ENCODE peak calls at places on chromosomes 2 and 18, in seven cellular contexts. P, R, N, G, Q, V and U are unnamed samples.

GRCh38 chr2:175804130-175804529 is 197.9 kb downstream of the LNPK start:
- DNase-seq in P (no peak), V (no peak), G (no peak), R (no peak), Q (no peak), N (no peak), U (no peak)

GRCh38 chr18:35143615-35144596 is 96.9 kb upstream of the ZNF397 start:
- DNase-seq in P (peak; percentile 61), R (no peak), V (peak; percentile 54), Q (peak; percentile 80), G (peak; percentile 66), N (peak; percentile 74), U (no peak)

GRCh38 chr2:174555998-174556397 is 41.6 kb downstream of the WIPF1 start:
- DNase-seq in N (no peak), V (no peak), G (no peak), R (no peak), P (no peak), Q (no peak), U (no peak)

GRCh38 chr2:187982668-187983067 is 309.0 kb upstream of the GULP1 start:
- DNase-seq in G (peak; percentile 87), P (peak; percentile 92), N (peak; percentile 66), Q (no peak), V (peak; percentile 76), R (no peak), U (peak; percentile 20)

GRCh38 chr18:12295389-12296086 is 12.5 kb upstream of the TUBB6 start:
- DNase-seq in V (peak; percentile 56), N (no peak), P (no peak), R (no peak), Q (peak; percentile 65), G (peak; percentile 72), U (no peak)

GRCh38 chr2:99984781-99985525 is 157.4 kb downstream of the AFF3 start:
- DNase-seq in R (no peak), N (no peak), V (no peak), Q (peak; percentile 44), P (peak; percentile 58), G (peak; percentile 81), U (no peak)

GRCh38 chr2:143132360-143132759 is 3.1 kb downstream of the ARHGAP15 start:
- DNase-seq in N (no peak), P (no peak), R (no peak), G (no peak), V (no peak), Q (no peak), U (no peak)

GRCh38 chr2:14569294-14569693 is 63.2 kb upstream of the LRATD1 start:
- DNase-seq in N (no peak), G (peak; percentile 4), Q (no peak), V (no peak), P (peak; percentile 4), R (no peak), U (no peak)

GRCh38 chr2:37472959-37473358 is 128.5 kb downstream of the QPCT start:
- DNase-seq in P (peak; percentile 64), R (no peak), G (peak; percentile 76), V (peak; percentile 73), Q (peak; percentile 82), N (peak; percentile 55), U (no peak)

GRCh38 chr2:201886504-201886903 is 80.2 kb downstream of the CDK15 start:
- DNase-seq in G (peak; percentile 75), Q (no peak), P (peak; percentile 44), V (peak; percentile 48), N (no peak), R (no peak), U (no peak)

GRCh38 chr2:10993001-10993481 is 81.3 kb downstream of the KCNF1 start:
- DNase-seq in G (no peak), P (peak; percentile 9), R (no peak), Q (no peak), V (no peak), N (no peak), U (no peak)

GRCh38 chr2:12169721-12170120 is 423.3 kb downstream of the LPIN1 start:
- DNase-seq in Q (peak; percentile 76), P (peak; percentile 89), G (peak; percentile 32), V (peak; percentile 92), N (no peak), R (peak; percentile 18), U (peak; percentile 39)

GRCh38 chr2:151438506-151438905 is 28.8 kb downstream of the RIF1 start:
- DNase-seq in R (no peak), V (no peak), N (no peak), Q (no peak), P (no peak), G (no peak), U (no peak)

GRCh38 chr2:204152616-204153015 is 216.1 kb downstream of the ICOS start:
- DNase-seq in R (no peak), P (peak; percentile 3), N (no peak), G (no peak), V (no peak), Q (no peak), U (no peak)

GRCh38 chr2:234980476-234981187 is 28.8 kb downstream of the SH3BP4 start:
- DNase-seq in R (no peak), G (no peak), Q (peak; percentile 98), N (peak; percentile 68), P (peak; percentile 72), V (peak; percentile 37), U (no peak)

GRCh38 chr2:156430236-156430977 is 5.8 kb upstream of the GPD2 start:
- DNase-seq in Q (no peak), P (no peak), V (no peak), G (peak; percentile 40), R (no peak), N (no peak), U (no peak)

GRCh38 chr2:118489712-118490255 is 357.7 kb downstream of the EN1 start:
- DNase-seq in Q (no peak), V (no peak), N (no peak), R (no peak), G (no peak), P (no peak), U (no peak)

GRCh38 chr2:58959996-58960395 is 718.9 kb upstream of the FANCL start:
- DNase-seq in V (no peak), R (no peak), Q (no peak), P (no peak), G (no peak), N (no peak), U (no peak)

GRCh38 chr2:41892486-41892885 is 155.3 kb upstream of the PKDCC start:
- DNase-seq in P (no peak), V (no peak), R (no peak), G (no peak), N (no peak), Q (no peak), U (no peak)

GRCh38 chr2:143683977-143684376 is 554.8 kb downstream of the ARHGAP15 start:
- DNase-seq in V (no peak), G (no peak), P (no peak), Q (no peak), N (no peak), R (no peak), U (no peak)

GRCh38 chr2:225841314-225841713 is 441.8 kb downstream of the NYAP2 start:
- DNase-seq in P (peak; percentile 63), V (no peak), R (no peak), N (peak; percentile 47), Q (no peak), G (peak; percentile 86), U (no peak)

GRCh38 chr2:101858246-101858645 is 133.5 kb upstream of the IL1R2 start:
- DNase-seq in G (no peak), N (no peak), V (no peak), R (no peak), Q (no peak), P (no peak), U (no peak)

GRCh38 chr2:119071476-119071875 is 87.1 kb downstream of the C1QL2 start:
- DNase-seq in Q (no peak), N (no peak), P (no peak), V (no peak), G (no peak), R (no peak), U (no peak)

DNA sequence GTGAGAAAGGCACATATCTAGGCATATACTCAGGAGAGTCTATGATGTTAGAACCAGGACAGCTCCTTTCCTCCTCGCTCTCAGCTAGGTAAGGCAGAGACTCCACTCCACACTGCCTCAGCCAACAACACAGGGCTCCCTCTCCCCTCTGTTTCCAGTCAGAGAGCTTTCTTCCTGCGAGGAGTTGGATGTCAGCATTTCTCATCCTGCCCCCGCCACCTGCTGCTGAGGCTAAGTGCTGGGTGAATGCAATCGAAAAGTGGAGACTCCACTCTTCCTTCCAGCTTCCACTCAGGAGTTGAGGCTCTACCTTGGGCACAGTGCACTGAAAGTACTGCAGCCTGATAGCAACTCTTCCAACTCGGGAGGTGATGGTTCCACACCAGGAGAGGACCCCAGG is 177.2 kb upstream of the RAB6C start:
- DNase-seq in V (no peak), P (no peak), N (no peak), Q (no peak), R (no peak), G (no peak), U (no peak)
- H3K4me3 ChIP-seq in V (no peak overlapping the region), P (no peak overlapping the region), N (no peak overlapping the region), Q (no peak overlapping the region), R (no peak overlapping the region), G (no peak overlapping the region), U (no peak overlapping the region)

DNA sequence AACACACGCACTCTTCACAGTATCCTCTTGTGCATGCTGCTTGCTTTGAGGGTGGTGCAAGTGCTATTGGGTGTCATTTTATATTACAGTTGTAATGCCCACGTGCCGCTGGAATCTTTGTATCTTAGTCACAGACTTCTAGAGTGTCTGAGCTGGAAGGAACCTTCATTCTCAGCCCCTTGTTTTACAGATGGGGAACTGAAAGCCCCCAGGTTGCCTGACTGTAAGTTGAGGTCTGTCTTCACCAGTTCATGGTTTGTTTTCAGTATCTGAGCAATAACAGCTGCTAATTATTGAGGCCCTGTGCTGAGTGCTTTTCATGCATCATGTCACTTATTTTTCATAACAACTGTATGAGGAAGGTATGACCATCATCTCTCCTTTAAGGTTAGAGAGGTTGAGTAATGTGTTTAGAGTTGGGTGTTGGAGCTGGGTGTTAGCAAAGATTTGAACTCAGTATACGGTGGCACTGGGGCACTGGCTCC is 77.0 kb downstream of the PRKCE start:
- DNase-seq in R (no peak), P (no peak), G (no peak), V (no peak), N (no peak), Q (no peak), U (no peak)
- H3K4me3 ChIP-seq in R (no peak overlapping the region), P (no peak overlapping the region), G (no peak overlapping the region), V (no peak overlapping the region), N (no peak overlapping the region), Q (no peak overlapping the region), U (no peak overlapping the region)

GRCh38 chr2:56801770-56802169 is 618.0 kb downstream of the CCDC85A start:
- DNase-seq in N (no peak), V (no peak), R (no peak), Q (no peak), P (no peak), G (peak; percentile 22), U (no peak)
- H3K4me3 ChIP-seq in N (no peak overlapping the region), V (no peak overlapping the region), R (no peak overlapping the region), Q (no peak overlapping the region), P (no peak overlapping the region), G (no peak overlapping the region), U (no peak overlapping the region)

GRCh38 chr2:120984452-120985173 is 248.9 kb downstream of the GLI2 start:
- DNase-seq in G (no peak), Q (no peak), R (no peak), V (no peak), N (no peak), P (no peak), U (no peak)
- H3K4me3 ChIP-seq in G (no peak overlapping the region), Q (no peak overlapping the region), R (no peak overlapping the region), V (no peak overlapping the region), N (no peak overlapping the region), P (no peak overlapping the region), U (no peak overlapping the region)